ENCODE peak calls at places on chromosomes 7 and 10, in eight cellular contexts. J is HT1080, H is GM06990, Q is GM23338, I is adrenal gland, T is OCI-LY7, V is transverse colon, M is brain microvascular endothelial cell. B is an unnamed sample.

GRCh38 chr7:157674715-157675426 is 338.1 kb downstream of the DNAJB6 start:
- DNase-seq in V (no peak), Q (no peak), H (no peak), J (no peak), I (no peak), T (no peak), M (no peak), B (no peak)

GRCh38 chr7:88205179-88205578 is 14.7 kb downstream of the SRI start:
- DNase-seq in J (no peak), T (no peak), V (no peak), I (no peak), H (no peak), Q (no peak), M (no peak), B (no peak)

GRCh38 chr7:74619235-74619860 is 38.2 kb upstream of the GTF2I start:
- DNase-seq in Q (peak; percentile 44), I (no peak), V (no peak), J (no peak), H (no peak), M (no peak), T (no peak), B (no peak)

GRCh38 chr7:156063241-156063810 is 251.1 kb upstream of the SHH start:
- DNase-seq in V (no peak), J (no peak), I (no peak), Q (no peak), H (no peak), T (no peak), M (no peak), B (no peak)

GRCh38 chr10:131450220-131450765 is 138.8 kb upstream of the TCERG1L start:
- DNase-seq in J (no peak), V (no peak), H (no peak), M (no peak), T (no peak), Q (no peak), I (no peak), B (no peak)

GRCh38 chr7:111362660-111363059 is 199.6 kb downstream of the IMMP2L start:
- DNase-seq in Q (no peak), I (no peak), V (no peak), T (no peak), J (peak; percentile 27), M (peak; percentile 50), H (no peak), B (no peak)

GRCh38 chr10:95341716-95342130 is 50.9 kb upstream of the PDLIM1 start:
- DNase-seq in T (no peak), V (no peak), I (no peak), J (no peak), Q (no peak), H (no peak), M (no peak), B (no peak)

GRCh38 chr10:73922007-73922863 is 11.3 kb downstream of the PLAU start:
- DNase-seq in J (no peak), H (no peak), T (no peak), I (no peak), Q (no peak), M (no peak), V (no peak), B (no peak)

GRCh38 chr7:156892086-156892800 is 740 bp downstream of the LMBR1 start:
- DNase-seq in M (no peak), T (peak; percentile 85), V (peak; percentile 64), I (peak; percentile 64), J (no peak), Q (peak; percentile 83), H (peak; percentile 78), B (peak; percentile 37)

GRCh38 chr7:154917214-154918160 is 85.4 kb downstream of the PAXIP1 start:
- DNase-seq in H (no peak), Q (no peak), M (no peak), T (no peak), V (no peak), J (no peak), I (no peak), B (no peak)

GRCh38 chr10:72796042-72796441 is 97.5 kb upstream of the OIT3 start:
- DNase-seq in V (no peak), Q (no peak), J (no peak), H (no peak), I (no peak), T (no peak), M (no peak), B (no peak)

GRCh38 chr7:91636129-91636724 is 244.3 kb downstream of the MTERF1 start:
- DNase-seq in V (no peak), T (peak; percentile 21), H (no peak), Q (peak; percentile 82), J (peak; percentile 42), I (peak; percentile 24), M (peak; percentile 19), B (peak; percentile 24)

B was measured in H4.